ENCODE peak calls at places on chromosomes 4 and X, in four cellular contexts. One of them, this sample, is unnamed.

GRCh38 chrX:30635630-30636029 is 17.6 kb upstream of the GK start:
- DNase-seq in AG09309: no peak
- DNase-seq in amygdala: no peak
- DNase-seq in A549: no peak
- DNase-seq in this sample: no peak

GRCh38 chrX:123809854-123810375 is 49.9 kb upstream of the XIAP start:
- DNase-seq in AG09309: no peak
- DNase-seq in amygdala: no peak
- DNase-seq in A549: peak
- DNase-seq in this sample: no peak

GRCh38 chr4:154348657-154349056 is 142.9 kb downstream of the DCHS2 start:
- DNase-seq in AG09309: no peak
- DNase-seq in amygdala: no peak
- DNase-seq in A549: no peak
- DNase-seq in this sample: no peak

GRCh38 chr4:2961411-2962098 is 1.7 kb downstream of the NOP14 start:
- DNase-seq in AG09309: no peak
- DNase-seq in amygdala: no peak
- DNase-seq in A549: no peak
- DNase-seq in this sample: peak

GRCh38 chrX:1322393-1322792 is 14.2 kb upstream of the IL3RA start:
- DNase-seq in AG09309: no peak
- DNase-seq in amygdala: no peak
- DNase-seq in A549: no peak
- DNase-seq in this sample: no peak

GRCh38 chr4:159016527-159017137 is 86.2 kb upstream of the RAPGEF2 start:
- DNase-seq in AG09309: no peak
- DNase-seq in amygdala: peak
- DNase-seq in A549: no peak
- DNase-seq in this sample: no peak

GRCh38 chr4:55485821-55486220 is 60.9 kb downstream of the CLOCK start:
- DNase-seq in AG09309: no peak
- DNase-seq in amygdala: no peak
- DNase-seq in A549: no peak
- DNase-seq in this sample: no peak

GRCh38 chr4:52704133-52704532 is 45.0 kb upstream of the USP46 start:
- DNase-seq in AG09309: no peak
- DNase-seq in amygdala: no peak
- DNase-seq in A549: no peak
- DNase-seq in this sample: no peak

GRCh38 chr4:74287164-74287563 is 21.1 kb upstream of the EPGN start:
- DNase-seq in AG09309: no peak
- DNase-seq in amygdala: no peak
- DNase-seq in A549: no peak
- DNase-seq in this sample: no peak

GRCh38 chrX:57752866-57753265 is 72.8 kb upstream of the NLRP2B start:
- DNase-seq in AG09309: no peak
- DNase-seq in amygdala: no peak
- DNase-seq in A549: no peak
- DNase-seq in this sample: no peak

GRCh38 chr4:8394125-8394524 is 46.4 kb downstream of the ACOX3 start:
- DNase-seq in AG09309: no peak
- DNase-seq in amygdala: peak
- DNase-seq in A549: no peak
- DNase-seq in this sample: no peak

GRCh38 chrX:40663078-40663740 is 15.8 kb upstream of the CXorf38 start:
- DNase-seq in AG09309: no peak
- DNase-seq in amygdala: no peak
- DNase-seq in A549: no peak
- DNase-seq in this sample: no peak

GRCh38 chr4:147236806-147237205 is 244.1 kb upstream of the EDNRA start:
- DNase-seq in AG09309: no peak
- DNase-seq in amygdala: no peak
- DNase-seq in A549: no peak
- DNase-seq in this sample: no peak

GRCh38 chr4:6768539-6768905 is 14.0 kb upstream of the KIAA0232 start:
- DNase-seq in AG09309: no peak
- DNase-seq in amygdala: no peak
- DNase-seq in A549: no peak
- DNase-seq in this sample: peak

GRCh38 chr4:131534944-131535640 is 1614.0 kb upstream of the PCDH10 start:
- DNase-seq in AG09309: no peak
- DNase-seq in amygdala: no peak
- DNase-seq in A549: no peak
- DNase-seq in this sample: no peak

GRCh38 chr4:28373601-28374000 is 1513.0 kb downstream of the STIM2 start:
- DNase-seq in AG09309: no peak
- DNase-seq in amygdala: no peak
- DNase-seq in A549: no peak
- DNase-seq in this sample: no peak

GRCh38 chr4:86358176-86358701 is 1.6 kb downstream of the MAPK10 start:
- DNase-seq in AG09309: no peak
- DNase-seq in amygdala: no peak
- DNase-seq in A549: no peak
- DNase-seq in this sample: no peak

GRCh38 chr4:158162637-158163036 is 10.2 kb downstream of the GASK1B start:
- DNase-seq in AG09309: no peak
- DNase-seq in amygdala: no peak
- DNase-seq in A549: peak
- DNase-seq in this sample: no peak

GRCh38 chr4:26067035-26067434 is 153.0 kb downstream of the SMIM20 start:
- DNase-seq in AG09309: no peak
- DNase-seq in amygdala: no peak
- DNase-seq in A549: no peak
- DNase-seq in this sample: no peak

GRCh38 chr4:138438608-138439007 is 196.5 kb upstream of the SLC7A11 start:
- DNase-seq in AG09309: no peak
- DNase-seq in amygdala: no peak
- DNase-seq in A549: no peak
- DNase-seq in this sample: no peak

GRCh38 chr4:6595897-6596537 is 21.0 kb downstream of the MAN2B2 start:
- DNase-seq in AG09309: no peak
- DNase-seq in amygdala: no peak
- DNase-seq in A549: peak
- DNase-seq in this sample: no peak

GRCh38 chrX:125651426-125651825 is 331.8 kb downstream of the TEX13C start:
- DNase-seq in AG09309: no peak
- DNase-seq in amygdala: no peak
- DNase-seq in A549: no peak
- DNase-seq in this sample: no peak

This sample was measured in activated effector memory CD4-positive, alpha-beta T cell treated with anti-CD3 and anti-CD28 coated beads, Interleukin-2, amount 50 U/mL, for 16 hours.